ENCODE peak calls at places on chromosomes 2 and 18, in eight cellular contexts. One of them, this sample, is unnamed.
A peak's percentile ranks its signal among the peaks of the same experiment; 100 is the strongest.

GRCh38 chr2:169478339-169478738 is 955 bp upstream of the BBS5 start:
- DNase-seq in lower lobe of right lung: peak; percentile 50
- DNase-seq in bronchial epithelial cell: peak; percentile 7
- DNase-seq in OCI-LY7: no peak
- DNase-seq in pancreas: no peak
- DNase-seq in left ventricle myocardium inferior: no peak
- DNase-seq in ovary: no peak
- DNase-seq in mesothelial cell of epicardium: no peak
- DNase-seq in this sample: no peak

GRCh38 chr2:109020217-109020637 is 31.2 kb upstream of the EDAR start:
- DNase-seq in lower lobe of right lung: no peak
- DNase-seq in bronchial epithelial cell: no peak
- DNase-seq in OCI-LY7: no peak
- DNase-seq in pancreas: no peak
- DNase-seq in left ventricle myocardium inferior: no peak
- DNase-seq in ovary: no peak
- DNase-seq in mesothelial cell of epicardium: no peak
- DNase-seq in this sample: no peak

GRCh38 chr2:120803764-120804335 is 68.2 kb downstream of the GLI2 start:
- DNase-seq in lower lobe of right lung: no peak
- DNase-seq in bronchial epithelial cell: no peak
- DNase-seq in OCI-LY7: no peak
- DNase-seq in pancreas: no peak
- DNase-seq in left ventricle myocardium inferior: no peak
- DNase-seq in ovary: no peak
- DNase-seq in mesothelial cell of epicardium: no peak
- DNase-seq in this sample: no peak

GRCh38 chr2:128632491-128632780 is 313.8 kb upstream of the HS6ST1 start:
- DNase-seq in lower lobe of right lung: no peak
- DNase-seq in bronchial epithelial cell: no peak
- DNase-seq in OCI-LY7: no peak
- DNase-seq in pancreas: no peak
- DNase-seq in left ventricle myocardium inferior: no peak
- DNase-seq in ovary: no peak
- DNase-seq in mesothelial cell of epicardium: peak; percentile 5
- DNase-seq in this sample: no peak

GRCh38 chr2:109239720-109240119 is 110.7 kb downstream of the SH3RF3 start:
- DNase-seq in lower lobe of right lung: no peak
- DNase-seq in bronchial epithelial cell: peak; percentile 39
- DNase-seq in OCI-LY7: no peak
- DNase-seq in pancreas: no peak
- DNase-seq in left ventricle myocardium inferior: no peak
- DNase-seq in ovary: no peak
- DNase-seq in mesothelial cell of epicardium: no peak
- DNase-seq in this sample: no peak

GRCh38 chr2:238120463-238121298 is 17.8 kb upstream of the KLHL30 start:
- DNase-seq in lower lobe of right lung: peak; percentile 39
- DNase-seq in bronchial epithelial cell: no peak
- DNase-seq in OCI-LY7: no peak
- DNase-seq in pancreas: no peak
- DNase-seq in left ventricle myocardium inferior: no peak
- DNase-seq in ovary: no peak
- DNase-seq in mesothelial cell of epicardium: no peak
- DNase-seq in this sample: no peak

GRCh38 chr2:221025397-221025796 is 546.7 kb downstream of the EPHA4 start:
- DNase-seq in lower lobe of right lung: no peak
- DNase-seq in bronchial epithelial cell: peak; percentile 45
- DNase-seq in OCI-LY7: peak; percentile 21
- DNase-seq in pancreas: no peak
- DNase-seq in left ventricle myocardium inferior: no peak
- DNase-seq in ovary: no peak
- DNase-seq in mesothelial cell of epicardium: no peak
- DNase-seq in this sample: no peak

GRCh38 chr18:70293166-70293565 is 4.3 kb downstream of the SOCS6 start:
- DNase-seq in lower lobe of right lung: no peak
- DNase-seq in bronchial epithelial cell: no peak
- DNase-seq in OCI-LY7: no peak
- DNase-seq in pancreas: no peak
- DNase-seq in left ventricle myocardium inferior: no peak
- DNase-seq in ovary: no peak
- DNase-seq in mesothelial cell of epicardium: no peak
- DNase-seq in this sample: no peak

GRCh38 chr2:98487806-98488189 is 43.1 kb downstream of the INPP4A start:
- DNase-seq in lower lobe of right lung: no peak
- DNase-seq in bronchial epithelial cell: peak; percentile 37
- DNase-seq in OCI-LY7: peak; percentile 59
- DNase-seq in pancreas: no peak
- DNase-seq in left ventricle myocardium inferior: no peak
- DNase-seq in ovary: no peak
- DNase-seq in mesothelial cell of epicardium: no peak
- DNase-seq in this sample: no peak

GRCh38 chr2:124027182-124027581 is 2.1 kb downstream of the CNTNAP5 start:
- DNase-seq in lower lobe of right lung: no peak
- DNase-seq in bronchial epithelial cell: peak; percentile 62
- DNase-seq in OCI-LY7: peak; percentile 54
- DNase-seq in pancreas: no peak
- DNase-seq in left ventricle myocardium inferior: no peak
- DNase-seq in ovary: no peak
- DNase-seq in mesothelial cell of epicardium: no peak
- DNase-seq in this sample: no peak

GRCh38 chr18:47901624-47902362 is 28.7 kb downstream of the SMAD2 start:
- DNase-seq in lower lobe of right lung: no peak
- DNase-seq in bronchial epithelial cell: no peak
- DNase-seq in OCI-LY7: peak; percentile 53
- DNase-seq in pancreas: no peak
- DNase-seq in left ventricle myocardium inferior: no peak
- DNase-seq in ovary: no peak
- DNase-seq in mesothelial cell of epicardium: no peak
- DNase-seq in this sample: no peak

GRCh38 chr2:160492401-160493226 is 993 bp downstream of the RBMS1 start:
- DNase-seq in lower lobe of right lung: peak; percentile 76
- DNase-seq in bronchial epithelial cell: no peak
- DNase-seq in OCI-LY7: no peak
- DNase-seq in pancreas: peak; percentile 57
- DNase-seq in left ventricle myocardium inferior: peak; percentile 80
- DNase-seq in ovary: peak; percentile 80
- DNase-seq in mesothelial cell of epicardium: peak; percentile 66
- DNase-seq in this sample: peak; percentile 10

GRCh38 chr2:61943251-61943650 is 37.8 kb downstream of the COMMD1 start:
- DNase-seq in lower lobe of right lung: no peak
- DNase-seq in bronchial epithelial cell: no peak
- DNase-seq in OCI-LY7: no peak
- DNase-seq in pancreas: no peak
- DNase-seq in left ventricle myocardium inferior: no peak
- DNase-seq in ovary: no peak
- DNase-seq in mesothelial cell of epicardium: no peak
- DNase-seq in this sample: no peak

GRCh38 chr2:159903404-159904126 is 105.6 kb upstream of the CD302 start:
- DNase-seq in lower lobe of right lung: peak; percentile 49
- DNase-seq in bronchial epithelial cell: peak; percentile 47
- DNase-seq in OCI-LY7: no peak
- DNase-seq in pancreas: no peak
- DNase-seq in left ventricle myocardium inferior: no peak
- DNase-seq in ovary: no peak
- DNase-seq in mesothelial cell of epicardium: no peak
- DNase-seq in this sample: no peak

GRCh38 chr2:152336854-152337510 is 2.0 kb downstream of the FMNL2 start:
- DNase-seq in lower lobe of right lung: no peak
- DNase-seq in bronchial epithelial cell: peak; percentile 27
- DNase-seq in OCI-LY7: no peak
- DNase-seq in pancreas: no peak
- DNase-seq in left ventricle myocardium inferior: no peak
- DNase-seq in ovary: peak; percentile 48
- DNase-seq in mesothelial cell of epicardium: no peak
- DNase-seq in this sample: no peak
- TF ChIP-seq CTCF in lower lobe of right lung: no peak
- TF ChIP-seq CTCF in bronchial epithelial cell: no peak
- TF ChIP-seq CTCF in OCI-LY7: no peak
- TF ChIP-seq CTCF in pancreas: no peak
- TF ChIP-seq CTCF in left ventricle myocardium inferior: no peak
- TF ChIP-seq CTCF in ovary: no peak
- TF ChIP-seq CTCF in mesothelial cell of epicardium: no peak
- TF ChIP-seq CTCF in this sample: no peak

DNA sequence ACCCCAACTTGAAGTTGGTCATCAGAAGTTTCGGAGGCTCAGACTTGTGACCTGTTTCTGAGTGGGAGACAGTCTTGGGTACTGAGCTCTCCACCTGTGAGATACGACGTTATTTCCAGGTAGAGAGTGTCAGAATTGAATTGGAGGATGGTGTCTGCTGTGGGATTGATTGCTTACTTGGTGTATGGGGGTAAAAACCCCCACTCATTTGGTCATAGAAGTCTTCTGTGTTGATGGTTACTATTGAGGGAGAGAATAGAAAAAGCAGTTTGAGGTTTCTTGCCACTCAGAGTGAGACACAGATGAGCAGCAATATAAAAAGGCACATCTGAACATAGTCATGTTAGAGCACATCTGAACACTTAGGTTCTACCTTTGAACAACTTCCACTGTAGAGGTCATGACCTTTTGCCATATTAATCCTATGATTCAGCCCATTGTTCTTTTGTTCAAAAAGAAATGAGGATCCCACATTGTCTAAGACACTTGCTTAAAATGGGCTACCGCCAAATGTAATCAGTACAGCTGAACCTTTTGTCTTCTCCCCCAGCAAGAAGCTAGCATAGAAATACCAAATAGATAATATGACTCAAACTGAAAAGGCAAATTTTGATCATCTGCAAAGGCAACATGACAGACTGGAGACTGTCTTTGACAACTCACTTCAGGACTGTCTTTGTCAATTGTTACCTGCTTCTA is 73.3 kb downstream of the NAB1 start:
- DNase-seq in lower lobe of right lung: no peak
- DNase-seq in bronchial epithelial cell: peak; percentile 51
- DNase-seq in OCI-LY7: no peak
- DNase-seq in pancreas: no peak
- DNase-seq in left ventricle myocardium inferior: no peak
- DNase-seq in ovary: no peak
- DNase-seq in mesothelial cell of epicardium: no peak
- DNase-seq in this sample: no peak
- TF ChIP-seq CTCF in lower lobe of right lung: no peak
- TF ChIP-seq CTCF in bronchial epithelial cell: no peak
- TF ChIP-seq CTCF in OCI-LY7: no peak
- TF ChIP-seq CTCF in pancreas: no peak
- TF ChIP-seq CTCF in left ventricle myocardium inferior: no peak
- TF ChIP-seq CTCF in ovary: no peak
- TF ChIP-seq CTCF in mesothelial cell of epicardium: no peak
- TF ChIP-seq CTCF in this sample: no peak

GRCh38 chr2:181114021-181114420 is 133.6 kb downstream of the UBE2E3 start:
- DNase-seq in lower lobe of right lung: no peak
- DNase-seq in bronchial epithelial cell: peak; percentile 81
- DNase-seq in OCI-LY7: no peak
- DNase-seq in pancreas: no peak
- DNase-seq in left ventricle myocardium inferior: no peak
- DNase-seq in ovary: no peak
- DNase-seq in mesothelial cell of epicardium: no peak
- DNase-seq in this sample: no peak

GRCh38 chr2:181112916-181113315 is 132.5 kb downstream of the UBE2E3 start:
- DNase-seq in lower lobe of right lung: no peak
- DNase-seq in bronchial epithelial cell: no peak
- DNase-seq in OCI-LY7: no peak
- DNase-seq in pancreas: no peak
- DNase-seq in left ventricle myocardium inferior: no peak
- DNase-seq in ovary: no peak
- DNase-seq in mesothelial cell of epicardium: no peak
- DNase-seq in this sample: no peak

GRCh38 chr2:181116251-181116650 is 135.8 kb downstream of the UBE2E3 start:
- DNase-seq in lower lobe of right lung: no peak
- DNase-seq in bronchial epithelial cell: no peak
- DNase-seq in OCI-LY7: no peak
- DNase-seq in pancreas: no peak
- DNase-seq in left ventricle myocardium inferior: no peak
- DNase-seq in ovary: no peak
- DNase-seq in mesothelial cell of epicardium: no peak
- DNase-seq in this sample: no peak

GRCh38 chr2:181120625-181121024 is 140.2 kb downstream of the UBE2E3 start:
- DNase-seq in lower lobe of right lung: no peak
- DNase-seq in bronchial epithelial cell: no peak
- DNase-seq in OCI-LY7: no peak
- DNase-seq in pancreas: no peak
- DNase-seq in left ventricle myocardium inferior: no peak
- DNase-seq in ovary: no peak
- DNase-seq in mesothelial cell of epicardium: no peak
- DNase-seq in this sample: no peak

DNA sequence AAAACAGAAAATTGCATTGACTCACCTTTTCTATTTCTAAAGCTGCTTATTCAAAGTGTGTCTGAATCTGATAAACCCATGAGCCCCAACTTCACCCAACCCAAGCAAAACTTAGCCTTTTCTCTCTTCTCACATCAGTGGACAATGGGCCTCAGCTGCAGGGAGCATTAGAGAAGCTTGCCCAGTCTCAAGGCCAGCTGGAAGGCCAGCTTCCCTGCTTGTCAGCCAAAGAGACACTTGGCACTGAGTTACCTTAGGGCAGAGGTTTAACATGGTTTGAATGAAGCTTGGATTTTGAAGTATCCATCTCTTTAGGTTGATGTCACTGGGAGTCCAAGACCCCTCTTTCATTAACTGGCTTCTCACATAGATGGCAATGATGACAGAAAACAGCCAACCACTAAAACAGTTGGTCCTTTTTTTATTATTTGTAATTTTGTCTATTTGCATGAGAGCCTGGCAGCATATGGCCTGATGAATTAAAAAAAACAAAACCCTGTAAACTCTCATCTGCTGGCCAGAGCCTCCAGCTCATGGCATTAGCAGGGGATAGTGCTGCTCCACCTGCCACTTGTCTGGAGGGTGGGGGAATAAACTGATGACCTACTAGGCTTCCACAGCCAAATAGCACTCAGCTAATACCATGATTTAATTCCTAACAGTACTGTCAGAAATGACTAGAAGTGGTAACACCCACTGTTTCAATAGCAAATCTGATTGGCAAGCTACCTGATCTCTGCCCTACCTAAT is 136.9 kb downstream of the UBE2E3 start:
- DNase-seq in lower lobe of right lung: no peak
- DNase-seq in bronchial epithelial cell: no peak
- DNase-seq in OCI-LY7: no peak
- DNase-seq in pancreas: no peak
- DNase-seq in left ventricle myocardium inferior: no peak
- DNase-seq in ovary: no peak
- DNase-seq in mesothelial cell of epicardium: no peak
- DNase-seq in this sample: no peak
- TF ChIP-seq CTCF in lower lobe of right lung: no peak
- TF ChIP-seq CTCF in bronchial epithelial cell: no peak
- TF ChIP-seq CTCF in OCI-LY7: no peak
- TF ChIP-seq CTCF in pancreas: no peak
- TF ChIP-seq CTCF in left ventricle myocardium inferior: no peak
- TF ChIP-seq CTCF in ovary: no peak
- TF ChIP-seq CTCF in mesothelial cell of epicardium: no peak
- TF ChIP-seq CTCF in this sample: no peak

DNA sequence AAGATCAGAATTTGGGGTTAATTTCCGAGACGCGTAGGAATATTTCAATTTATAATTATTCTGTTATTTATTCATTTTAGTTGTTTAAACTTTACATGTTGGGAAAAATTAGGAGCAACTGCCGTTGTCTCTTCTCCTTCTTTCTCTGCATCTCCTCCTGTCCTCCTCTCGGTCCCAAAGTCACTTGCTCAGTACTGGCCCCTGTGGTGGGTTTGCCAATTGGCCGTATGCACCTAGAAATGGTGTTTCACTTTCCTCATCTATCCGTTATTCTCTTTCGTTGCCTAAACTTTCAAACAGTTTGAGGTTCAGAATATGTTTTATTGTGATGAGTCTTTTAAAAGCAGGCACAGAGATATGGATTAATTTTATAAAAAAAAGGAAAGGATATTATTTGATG is 517.9 kb downstream of the PLCL1 start:
- DNase-seq in lower lobe of right lung: no peak
- DNase-seq in bronchial epithelial cell: no peak
- DNase-seq in OCI-LY7: peak; percentile 16
- DNase-seq in pancreas: no peak
- DNase-seq in left ventricle myocardium inferior: no peak
- DNase-seq in ovary: no peak
- DNase-seq in mesothelial cell of epicardium: no peak
- DNase-seq in this sample: no peak
- TF ChIP-seq CTCF in lower lobe of right lung: no peak
- TF ChIP-seq CTCF in bronchial epithelial cell: no peak
- TF ChIP-seq CTCF in OCI-LY7: peak; percentile 67
- TF ChIP-seq CTCF in pancreas: no peak
- TF ChIP-seq CTCF in left ventricle myocardium inferior: peak; percentile 23
- TF ChIP-seq CTCF in ovary: no peak
- TF ChIP-seq CTCF in mesothelial cell of epicardium: peak; percentile 24
- TF ChIP-seq CTCF in this sample: no peak